ENCODE peak calls at places on chromosome 12, in four cellular contexts. U, C, N and E are unnamed samples.

GRCh38 chr12:45337835-45338234 is 121.9 kb downstream of the ANO6 start:
- DNase-seq in U (no peak), C (no peak), N (no peak), E (no peak)

GRCh38 chr12:55653031-55653430 is 16.3 kb downstream of the OR10P1 start:
- DNase-seq in U (no peak), C (no peak), N (no peak), E (no peak)

GRCh38 chr12:90124914-90125313 is 416.3 kb upstream of the ATP2B1 start:
- DNase-seq in U (no peak), C (no peak), N (no peak), E (no peak)

GRCh38 chr12:124913474-124914391 is 717 bp downstream of the UBC start:
- DNase-seq in U (no peak), C (peak), N (peak), E (peak)

GRCh38 chr12:89060133-89060532 is 292.2 kb downstream of the DUSP6 start:
- DNase-seq in U (no peak), C (peak), N (no peak), E (peak)

GRCh38 chr12:129190827-129191226 is 337.5 kb downstream of the GLT1D1 start:
- DNase-seq in U (peak), C (no peak), N (peak), E (peak)

GRCh38 chr12:80598004-80598606 is 109.3 kb upstream of the MYF6 start:
- DNase-seq in U (no peak), C (peak), N (no peak), E (peak)

GRCh38 chr12:95548539-95549391 is 2.5 kb downstream of the USP44 start:
- DNase-seq in U (no peak), C (peak), N (peak), E (peak)

GRCh38 chr12:52401526-52401925 is 4.6 kb downstream of the KRT82 start:
- DNase-seq in U (no peak), C (no peak), N (no peak), E (peak)

GRCh38 chr12:4908694-4909396 is 860 bp upstream of the KCNA1 start:
- DNase-seq in U (peak), C (no peak), N (peak), E (peak)

GRCh38 chr12:806116-806805 is 53.9 kb downstream of the WNK1 start:
- DNase-seq in U (no peak), C (peak), N (no peak), E (no peak)

GRCh38 chr12:51917746-51918453 is 10.6 kb downstream of the ACVRL1 start:
- DNase-seq in U (no peak), C (no peak), N (no peak), E (no peak)

GRCh38 chr12:27709932-27710591 is 570 bp upstream of the MRPS35 start:
- DNase-seq in U (no peak), C (peak), N (no peak), E (no peak)

GRCh38 chr12:116474331-116474730 is 84.8 kb upstream of the MAP1LC3B2 start:
- DNase-seq in U (no peak), C (no peak), N (no peak), E (no peak)

GRCh38 chr12:31959051-31959700 is at the start of gene RESF1:
- DNase-seq in U (peak), C (peak), N (peak), E (peak)

GRCh38 chr12:85657251-85657650 is 179.0 kb downstream of the RASSF9 start:
- DNase-seq in U (no peak), C (no peak), N (no peak), E (no peak)

GRCh38 chr12:99984271-99985128 is at the start of gene ANKS1B:
- DNase-seq in U (peak), C (peak), N (peak), E (peak)

GRCh38 chr12:53169644-53170043 is 10.9 kb upstream of the ZNF740 start:
- DNase-seq in U (no peak), C (no peak), N (no peak), E (no peak)

GRCh38 chr12:95529693-95530225 is 21.5 kb downstream of the USP44 start:
- DNase-seq in U (no peak), C (no peak), N (no peak), E (no peak)

GRCh38 chr12:6443361-6443983 is 1.3 kb upstream of the CD27 start:
- DNase-seq in U (no peak), C (no peak), N (no peak), E (no peak)

GRCh38 chr12:67519824-67520433 is 128.6 kb upstream of the DYRK2 start:
- DNase-seq in U (peak), C (no peak), N (peak), E (peak)

GRCh38 chr12:14696265-14696741 is at the start of gene GUCY2C:
- DNase-seq in U (no peak), C (no peak), N (no peak), E (no peak)

GRCh38 chr12:113221997-113222729 is 899 bp downstream of the TPCN1 start:
- DNase-seq in U (no peak), C (no peak), N (no peak), E (no peak)

GRCh38 chr12:1929241-1929984 is 11.0 kb upstream of the CACNA2D4 start:
- DNase-seq in U (no peak), C (no peak), N (peak), E (no peak)

GRCh38 chr12:1932264-1932777 is 13.9 kb upstream of the CACNA2D4 start:
- DNase-seq in U (no peak), C (no peak), N (peak), E (no peak)

GRCh38 chr12:1929985-1930815 is 11.7 kb upstream of the CACNA2D4 start:
- DNase-seq in U (no peak), C (no peak), N (peak), E (no peak)

GRCh38 chr12:1931642-1932041 is 13.2 kb upstream of the CACNA2D4 start:
- DNase-seq in U (no peak), C (no peak), N (no peak), E (no peak)

DNA sequence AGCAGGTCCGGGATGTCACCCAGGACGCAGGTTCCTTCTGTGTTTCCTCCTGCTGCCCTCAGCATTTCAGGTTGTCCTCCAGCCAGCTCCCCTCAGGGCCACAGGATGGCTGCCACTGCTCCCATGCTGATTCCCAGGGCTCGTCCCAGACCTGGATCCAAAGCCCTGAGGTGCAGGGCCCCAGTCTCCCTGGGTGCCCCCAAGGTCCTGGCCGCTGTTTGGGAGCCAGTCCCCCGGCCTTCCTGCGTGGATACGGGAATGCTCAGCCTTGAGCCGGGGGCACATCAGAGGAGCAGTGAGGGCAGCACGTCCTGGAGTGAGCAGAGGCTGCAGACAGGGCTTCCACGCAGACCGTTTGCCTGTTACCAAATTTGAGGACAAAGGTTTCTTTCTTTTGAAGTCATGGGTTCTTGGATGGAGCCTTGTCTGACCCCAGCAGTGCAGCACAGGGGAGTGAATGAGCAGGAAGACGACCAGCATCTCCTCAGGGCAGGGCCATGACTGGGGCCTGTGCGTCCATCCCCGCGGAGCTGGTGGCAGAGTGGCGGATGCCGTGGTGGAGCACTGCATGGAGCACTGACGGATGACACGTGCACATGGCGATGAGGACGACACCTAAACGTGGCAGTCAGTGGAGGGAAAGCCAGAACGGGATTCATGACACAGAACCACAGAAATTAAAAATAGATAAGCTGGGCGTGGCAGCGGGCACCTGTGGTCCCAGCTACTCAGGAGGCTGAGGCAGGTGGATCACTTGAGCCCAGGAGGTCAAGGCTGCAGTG is 12.6 kb upstream of the CACNA2D4 start:
- DNase-seq in U (no peak), C (no peak), N (peak), E (no peak)
- H3K9ac ChIP-seq in U (no peak), C (no peak), N (no peak), E (no peak)

GRCh38 chr12:131043401-131043871 is 89.7 kb downstream of the ADGRD1 start:
- DNase-seq in U (no peak), C (no peak), N (no peak), E (no peak)

GRCh38 chr12:131042848-131043245 is 89.1 kb downstream of the ADGRD1 start:
- DNase-seq in U (no peak), C (no peak), N (no peak), E (no peak)

GRCh38 chr12:131044760-131045381 is 91.2 kb downstream of the ADGRD1 start:
- DNase-seq in U (no peak), C (no peak), N (no peak), E (no peak)

GRCh38 chr12:131045705-131046460 is 92.2 kb downstream of the ADGRD1 start:
- DNase-seq in U (no peak), C (no peak), N (no peak), E (no peak)

DNA sequence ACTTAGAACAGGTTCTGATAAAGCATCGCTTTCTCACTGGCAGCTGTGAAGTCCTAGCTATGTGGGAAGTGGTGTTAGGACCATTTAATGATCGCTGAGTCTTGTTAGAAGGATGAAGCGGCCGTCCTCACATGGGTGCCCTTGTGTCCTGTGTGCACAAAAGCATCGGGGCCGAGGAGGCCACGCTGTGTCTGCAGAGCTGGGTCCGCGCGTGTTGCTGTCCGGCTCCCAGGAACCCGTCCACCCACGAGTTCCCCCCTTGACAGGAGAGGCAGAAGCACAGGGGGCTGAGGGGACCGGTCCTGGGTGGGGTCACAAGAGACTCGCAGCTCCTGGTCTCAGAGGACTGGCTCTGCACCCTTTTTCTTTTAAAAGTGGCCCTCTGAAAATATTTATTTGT is 90.4 kb downstream of the ADGRD1 start:
- DNase-seq in U (no peak), C (no peak), N (no peak), E (no peak)
- H4K5ac ChIP-seq in U (no peak), C (no peak), N (no peak), E (no peak)

DNA sequence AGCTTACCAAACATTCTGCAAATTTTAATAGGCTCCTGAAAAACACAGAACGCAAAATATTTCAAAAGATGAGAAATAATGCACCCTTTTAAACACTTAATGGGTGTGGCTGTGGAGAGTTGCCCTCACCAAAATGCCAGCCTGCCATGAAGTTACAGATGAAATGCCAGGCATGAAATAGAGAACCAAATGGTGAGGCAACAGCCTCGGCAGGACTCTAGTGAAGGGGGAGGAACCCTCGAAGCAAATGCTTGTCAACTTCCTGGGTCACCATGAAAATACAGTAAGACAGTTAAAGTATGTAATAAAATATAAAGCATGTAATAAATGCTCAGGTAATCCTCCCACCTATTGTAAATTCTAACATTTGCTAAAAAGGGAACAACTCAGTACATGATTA is 24.1 kb downstream of the DUSP16 start:
- DNase-seq in U (no peak), C (no peak), N (no peak), E (no peak)
- H3K27ac ChIP-seq in U (no peak), C (no peak), N (no peak), E (no peak)

DNA sequence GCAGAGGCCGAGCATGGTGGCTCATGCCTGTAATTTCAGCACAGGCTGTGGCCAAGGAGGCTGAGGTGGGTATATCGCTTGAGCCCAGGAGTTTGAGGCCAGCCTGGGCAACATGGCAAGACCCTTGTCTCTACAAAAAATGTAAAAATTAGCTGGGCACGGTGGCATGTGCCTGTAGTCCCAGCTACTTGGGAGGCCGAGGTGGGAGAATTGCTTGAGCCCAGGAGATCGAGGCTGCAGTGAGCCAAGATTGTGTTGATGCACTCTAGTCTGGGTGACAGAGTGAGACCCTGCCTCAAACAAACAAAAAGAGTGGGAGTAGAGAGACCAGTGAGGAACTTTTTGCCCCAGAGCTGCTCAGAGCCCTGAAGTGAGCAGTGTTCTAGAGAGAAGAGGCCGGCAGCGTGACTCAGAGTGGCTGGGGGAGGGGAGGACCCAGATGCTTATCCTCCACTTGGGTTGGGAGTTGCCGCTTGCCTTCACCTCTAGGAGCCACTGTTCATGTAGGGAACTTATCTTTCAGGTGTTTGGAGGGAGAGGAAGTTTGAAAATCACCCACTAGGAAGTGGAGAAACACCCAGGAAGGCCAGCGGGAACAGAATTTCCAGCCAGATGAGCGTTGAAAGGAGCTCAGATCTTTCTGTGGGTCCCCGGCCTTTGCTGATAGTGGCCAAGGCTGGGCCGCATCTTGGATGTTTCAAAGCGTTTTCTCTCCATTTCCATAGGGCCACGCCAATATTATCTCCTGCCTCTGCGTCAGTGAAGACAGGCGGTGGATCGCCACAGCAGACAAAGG is 15.3 kb downstream of the CFAP251 start:
- DNase-seq in U (peak), C (peak), N (peak), E (peak)
- H3K9ac ChIP-seq in U (peak), C (no peak), N (no peak), E (no peak)

DNA sequence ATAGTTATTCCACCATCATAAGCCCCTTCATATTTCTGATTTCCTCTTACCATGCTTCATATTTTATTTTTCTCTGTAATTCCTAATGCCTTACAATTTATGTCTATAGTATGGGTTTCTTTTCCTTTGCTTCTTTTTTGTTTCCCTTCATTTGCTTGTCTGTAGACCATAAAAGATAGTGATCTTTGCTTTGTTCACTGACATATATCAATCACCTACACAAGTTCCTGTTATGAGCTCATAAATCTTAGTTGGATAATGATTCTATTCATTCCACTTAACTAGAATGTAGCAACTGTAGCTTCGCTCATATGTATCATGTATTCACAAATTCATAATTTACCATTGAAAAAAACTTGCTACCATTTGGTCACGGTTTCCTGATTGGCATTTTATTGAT is 388.8 kb upstream of the ATXN7L3B start:
- DNase-seq in U (no peak), C (no peak), N (no peak), E (no peak)
- H4K5ac ChIP-seq in U (no peak), C (no peak), N (no peak), E (no peak)

DNA sequence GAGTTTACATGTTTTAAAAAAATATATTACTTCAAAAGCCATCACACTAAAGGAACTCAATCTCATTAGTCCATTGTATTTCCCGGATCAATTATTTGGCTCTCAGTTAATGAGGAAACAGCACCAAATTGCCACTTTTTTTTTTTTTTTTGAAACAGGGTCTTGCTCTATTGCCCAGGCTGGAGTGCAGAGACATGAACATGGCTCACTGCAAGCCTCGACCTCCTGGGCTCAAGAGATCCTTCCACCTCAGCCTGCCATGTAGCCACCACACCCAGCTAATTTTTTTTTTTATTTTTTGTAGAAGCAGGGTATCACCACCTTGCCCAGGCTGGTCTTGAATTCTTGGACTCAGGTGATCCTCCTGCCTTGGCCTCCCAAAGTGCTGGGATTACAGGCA is 77.4 kb downstream of the CLIP1 start:
- DNase-seq in U (no peak), C (no peak), N (no peak), E (no peak)
- H3K27ac ChIP-seq in U (no peak), C (no peak), N (no peak), E (no peak)

GRCh38 chr12:105257321-105257728 is 21.4 kb upstream of the APPL2 start:
- DNase-seq in U (no peak), C (peak), N (no peak), E (no peak)
- H3K9ac ChIP-seq in U (no peak), C (peak), N (no peak), E (no peak)

DNA sequence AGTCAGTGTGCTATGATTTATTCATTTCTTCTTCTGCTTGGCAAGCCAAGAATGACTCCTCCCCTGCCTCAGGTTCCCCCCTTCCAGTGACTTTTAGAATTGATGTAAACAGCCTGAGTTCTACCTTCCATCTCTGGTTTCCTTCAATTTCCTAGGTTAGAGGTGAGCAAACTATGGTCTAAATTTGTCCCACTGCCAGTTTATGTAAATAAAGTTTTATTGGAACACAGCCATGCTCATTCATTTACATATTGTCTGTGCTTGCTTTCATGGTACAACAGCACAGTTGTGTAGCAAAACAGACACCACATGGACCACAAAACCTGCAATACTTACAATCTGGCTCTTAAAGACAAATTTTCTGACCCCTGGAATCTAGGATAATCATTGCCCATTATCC is 34.8 kb upstream of the WSCD2 start:
- DNase-seq in U (no peak), C (no peak), N (no peak), E (no peak)
- H4K5ac ChIP-seq in U (no peak), C (no peak), N (no peak), E (no peak)

GRCh38 chr12:120696599-120696998 is 9.7 kb downstream of the MLEC start:
- DNase-seq in U (no peak), C (no peak), N (no peak), E (no peak)
- H3K27ac ChIP-seq in U (no peak), C (no peak), N (no peak), E (no peak)